ENCODE peak calls at places on chromosomes 16 and 17, in eight cellular contexts. M is HFF-Myc, Q is fibroblast of lung, Z is aorta, D is left ventricle myocardium inferior, L is dorsolateral prefrontal cortex, B is choroid plexus epithelial cell, A is GM12865. C is an unnamed sample.

GRCh38 chr17:4420692-4421131 is 13.0 kb upstream of the SPNS3 start:
- DNase-seq in M (peak), A (peak), L (peak), Z (no peak), B (peak), Q (peak), D (no peak), C (peak)

GRCh38 chr16:715448-716249 is 731 bp downstream of the METRN start:
- DNase-seq in M (no peak), Q (peak), D (no peak), L (no peak), B (peak), A (no peak), Z (no peak), C (no peak)

GRCh38 chr17:50920041-50920410 is 53.9 kb upstream of the TOB1 start:
- DNase-seq in L (no peak), M (no peak), Q (no peak), D (no peak), Z (no peak), B (no peak), A (no peak), C (no peak)

GRCh38 chr17:19747829-19748806 is at the start of gene ALDH3A1:
- DNase-seq in L (no peak), A (no peak), M (no peak), Z (no peak), D (no peak), B (no peak), Q (no peak), C (no peak)

GRCh38 chr17:82059272-82060000 is 6.2 kb downstream of the DUS1L start:
- DNase-seq in M (no peak), Z (no peak), A (no peak), Q (no peak), B (no peak), L (no peak), D (no peak), C (no peak)

GRCh38 chr17:58315281-58315711 is 13.3 kb downstream of the TSPOAP1 start:
- DNase-seq in M (no peak), L (peak), Z (peak), B (no peak), D (no peak), A (no peak), Q (no peak), C (no peak)

GRCh38 chr17:44400226-44400847 is 10.9 kb upstream of the ITGA2B start:
- DNase-seq in L (no peak), M (no peak), B (peak), D (no peak), Q (peak), A (peak), Z (peak), C (no peak)

GRCh38 chr16:15689290-15689689 is 39.2 kb downstream of the NDE1 start:
- DNase-seq in L (no peak), A (no peak), Q (peak), M (no peak), D (no peak), Z (no peak), B (no peak), C (no peak)

GRCh38 chr17:67335245-67335835 is 31.0 kb downstream of the PSMD12 start:
- DNase-seq in L (no peak), D (no peak), B (no peak), M (no peak), Z (no peak), Q (peak), A (no peak), C (no peak)

DNA sequence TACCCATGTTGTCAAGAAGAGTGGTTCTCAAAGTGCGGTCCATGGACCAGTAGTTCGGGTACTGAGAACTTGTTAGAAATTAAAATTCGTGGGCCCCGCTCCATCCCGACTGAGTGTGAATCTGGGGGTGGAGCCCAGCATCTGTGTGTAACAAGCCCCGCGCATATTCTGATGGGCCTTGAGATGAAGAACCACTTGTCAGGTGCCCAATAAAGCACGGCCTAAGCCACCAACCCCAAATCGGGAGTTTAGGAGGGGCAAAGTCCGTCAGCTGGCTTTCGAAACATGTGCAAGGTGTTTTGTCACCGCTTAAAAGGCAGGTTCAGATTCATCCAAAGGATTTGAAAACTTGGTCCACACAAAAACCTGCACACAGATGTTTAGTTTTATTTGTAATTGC is 29.5 kb downstream of the PSMD12 start:
- DNase-seq in D (no peak), A (no peak), B (no peak), M (no peak), Q (no peak), L (no peak), Z (no peak), C (no peak)
- H3K4me3 ChIP-seq in D (no peak), A (no peak), B (no peak), M (no peak), Q (no peak), L (no peak), Z (no peak), C (no peak)

GRCh38 chr16:84726670-84727467 is 27.1 kb downstream of the USP10 start:
- DNase-seq in M (no peak), L (no peak), Q (no peak), A (peak), D (peak), Z (no peak), B (no peak), C (no peak)

GRCh38 chr16:84725481-84726078 is 25.8 kb downstream of the USP10 start:
- DNase-seq in Z (no peak), L (no peak), Q (no peak), B (no peak), A (no peak), D (no peak), M (no peak), C (no peak)

GRCh38 chr16:84724619-84725307 is 25.0 kb downstream of the USP10 start:
- DNase-seq in L (no peak), D (no peak), Q (peak), B (peak), M (peak), A (peak), Z (no peak), C (no peak)

GRCh38 chr16:84728853-84729424 is 29.1 kb downstream of the USP10 start:
- DNase-seq in B (no peak), Z (no peak), A (no peak), M (no peak), Q (no peak), L (no peak), D (no peak), C (no peak)

GRCh38 chr16:84726079-84726669 is 26.4 kb downstream of the USP10 start:
- DNase-seq in D (peak), Z (peak), M (peak), Q (peak), L (peak), B (peak), A (peak), C (peak)
- H3K4me3 ChIP-seq in D (peak), Z (no peak), M (no peak), Q (no peak), L (no peak), B (no peak), A (peak), C (no peak)

DNA sequence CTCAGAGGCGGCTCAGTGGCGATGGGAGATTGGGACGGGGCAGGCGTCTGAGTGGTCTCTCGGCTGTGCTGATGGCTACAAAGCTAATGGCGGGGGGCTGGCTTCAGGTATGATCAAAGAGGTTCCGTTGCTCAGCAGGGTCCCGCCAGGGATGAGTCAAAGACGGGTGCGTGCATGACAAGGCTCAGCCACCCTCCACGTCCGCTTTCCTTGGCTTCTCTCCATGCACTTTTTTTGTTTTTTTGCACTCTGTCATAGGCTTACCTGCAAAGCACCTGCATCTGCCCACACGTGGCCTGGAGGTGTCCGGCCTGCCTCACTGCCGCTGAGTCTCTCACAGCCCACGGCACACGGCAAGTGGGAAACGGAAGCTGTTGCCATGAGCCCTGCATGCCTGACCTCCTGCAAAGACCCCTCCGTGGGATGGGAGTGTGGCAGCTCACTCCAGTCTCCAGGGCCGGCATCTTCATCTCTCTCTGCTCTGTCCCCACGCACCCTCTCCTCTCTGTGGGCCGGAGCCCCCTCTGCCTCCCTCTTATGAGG is 85.5 kb upstream of the ZNF469 start:
- DNase-seq in Z (peak), B (no peak), M (no peak), L (no peak), Q (no peak), D (no peak), A (no peak), C (no peak)
- H3K4me3 ChIP-seq in Z (no peak), B (no peak), M (no peak), L (no peak), Q (no peak), D (no peak), A (no peak), C (no peak)

GRCh38 chr17:45424769-45425124 is 7.9 kb downstream of the ARHGAP27 start:
- DNase-seq in L (no peak), Q (no peak), B (no peak), D (no peak), M (no peak), A (no peak), Z (peak), C (no peak)
- H3K4me3 ChIP-seq in L (no peak), Q (no peak), B (no peak), D (peak), M (no peak), A (no peak), Z (no peak), C (no peak)

DNA sequence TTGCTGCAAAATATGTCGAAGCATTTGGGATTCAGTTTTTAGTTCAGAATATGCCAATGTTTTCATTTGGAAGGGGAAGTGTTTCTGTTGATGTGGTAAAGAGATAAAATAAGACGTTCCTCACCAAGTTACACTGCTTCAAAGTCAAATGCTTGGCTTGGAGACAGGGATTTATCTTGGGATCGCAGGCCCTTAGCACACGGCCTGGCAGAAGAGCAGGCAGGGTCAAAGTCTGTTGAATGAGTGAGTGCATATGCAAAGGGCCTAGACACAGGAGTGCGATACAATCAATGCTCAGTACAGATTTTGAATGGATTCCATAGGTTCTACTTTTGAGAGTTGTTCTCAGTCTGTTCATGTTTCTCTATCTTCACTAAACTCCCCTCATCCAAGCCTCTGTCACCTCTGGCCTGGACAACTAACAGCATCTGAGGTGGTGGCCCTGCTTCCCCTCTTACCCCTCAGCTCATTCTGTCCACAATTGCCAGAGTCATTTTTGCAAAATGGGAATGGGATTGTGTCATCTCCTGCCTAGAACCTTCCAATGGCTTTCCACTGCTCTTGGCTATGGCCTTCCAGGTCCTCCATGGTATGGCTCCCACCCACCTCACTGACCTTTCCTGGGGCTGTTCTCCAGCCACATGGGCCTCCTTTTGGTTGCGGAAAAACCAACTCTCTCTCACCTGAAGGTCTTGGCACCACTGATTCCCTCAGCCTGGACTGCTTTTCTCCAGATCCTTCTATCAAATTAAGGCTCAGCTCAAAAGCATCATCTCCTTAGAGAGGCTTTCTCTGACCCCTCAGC is 3.2 kb downstream of the DEXI start:
- DNase-seq in A (no peak), M (no peak), B (no peak), Z (no peak), D (no peak), L (no peak), Q (no peak), C (no peak)
- H3K4me3 ChIP-seq in A (peak), M (peak), B (no peak), Z (no peak), D (peak), L (no peak), Q (peak), C (no peak)

DNA sequence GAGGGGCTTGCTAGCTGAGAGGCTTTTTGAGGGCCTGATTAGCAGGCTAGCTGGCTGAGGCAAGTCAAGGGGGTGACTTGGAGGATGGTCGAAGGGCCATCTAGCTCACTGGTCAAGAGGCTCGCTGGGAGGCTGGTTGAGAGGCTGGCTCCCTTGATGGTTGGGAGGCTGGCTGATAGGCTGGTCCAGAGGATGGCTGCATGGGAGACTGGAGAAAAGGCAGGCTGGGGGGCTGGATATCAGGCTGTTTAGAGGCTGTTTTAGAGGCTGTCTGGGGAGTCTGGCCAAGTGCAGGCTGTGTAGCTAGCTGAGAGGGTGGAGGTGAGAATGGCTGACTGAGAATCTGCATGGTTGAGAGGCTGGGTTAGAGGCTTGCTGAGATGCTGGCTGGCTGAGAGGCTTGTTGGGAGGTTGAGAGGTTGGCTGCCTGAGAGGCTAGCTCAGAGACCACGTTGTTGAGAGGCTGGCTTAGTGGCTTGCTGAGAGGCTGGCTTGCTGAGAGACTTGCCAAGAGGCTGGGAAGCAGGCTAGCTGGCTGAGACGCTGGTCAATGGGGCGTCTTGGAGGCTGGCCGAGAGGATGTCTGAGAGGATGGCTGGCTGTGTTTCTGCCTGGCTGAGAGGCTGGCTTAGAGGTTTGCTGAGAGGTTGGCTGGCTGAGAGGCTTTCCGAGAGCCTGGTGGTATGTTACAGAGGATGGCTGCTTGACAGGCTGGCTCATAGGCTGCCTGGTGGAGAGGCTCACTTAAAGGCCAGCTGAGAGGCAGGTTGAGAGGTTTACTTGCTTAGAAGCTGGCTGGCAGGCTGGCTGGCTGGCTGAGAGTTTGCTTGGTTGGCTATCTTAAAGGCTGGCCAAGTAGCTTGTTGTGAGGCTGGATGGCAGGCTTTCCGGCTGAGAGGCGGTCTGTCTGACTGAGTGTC is 36.6 kb upstream of the ACSM2B start:
- DNase-seq in L (no peak), M (no peak), B (no peak), A (no peak), D (peak), Q (no peak), Z (peak), C (no peak)
- H3K4me3 ChIP-seq in L (no peak), M (no peak), B (no peak), A (no peak), D (no peak), Q (no peak), Z (peak), C (no peak)

GRCh38 chr17:72592967-72593325 is 472.1 kb downstream of the SOX9 start:
- DNase-seq in B (no peak), Q (no peak), Z (no peak), M (no peak), L (no peak), A (no peak), D (no peak), C (no peak)
- H3K4me3 ChIP-seq in B (no peak), Q (no peak), Z (peak), M (no peak), L (peak), A (no peak), D (peak), C (no peak)

DNA sequence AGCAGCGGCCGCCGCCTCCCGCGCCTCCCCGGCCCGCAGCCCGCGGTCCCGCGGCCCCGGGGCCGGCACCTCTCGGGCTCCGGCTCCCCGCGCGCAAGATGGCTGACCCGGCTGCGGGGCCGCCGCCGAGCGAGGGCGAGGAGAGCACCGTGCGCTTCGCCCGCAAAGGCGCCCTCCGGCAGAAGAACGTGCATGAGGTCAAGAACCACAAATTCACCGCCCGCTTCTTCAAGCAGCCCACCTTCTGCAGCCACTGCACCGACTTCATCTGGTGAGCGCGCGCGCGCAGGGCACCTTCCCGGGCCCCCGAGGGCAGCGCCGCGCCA is 258 bp downstream of the PRKCB start:
- DNase-seq in D (no peak), Z (no peak), L (no peak), Q (no peak), A (no peak), M (no peak), B (no peak), C (no peak)
- H3K4me3 ChIP-seq in D (peak), Z (no peak), L (peak), Q (no peak), A (peak), M (no peak), B (no peak), C (peak)